ENCODE peak calls at places on chromosome 18, in seven cellular contexts. One of them, this sample, is unnamed.

GRCh38 chr18:59454909-59455727 is 96.1 kb upstream of the LMAN1 start:
- DNase-seq in GM12865: no peak
- DNase-seq in esophagus squamous epithelium: no peak
- DNase-seq in NB4: no peak
- DNase-seq in stomach: no peak
- DNase-seq in mucosa of descending colon: no peak
- DNase-seq in fibroblast of villous mesenchyme: peak
- DNase-seq in this sample: no peak

GRCh38 chr18:79934311-79935097 is 16.9 kb downstream of the SLC66A2 start:
- DNase-seq in esophagus squamous epithelium: no peak
- DNase-seq in GM12865: no peak
- DNase-seq in NB4: peak
- DNase-seq in stomach: no peak
- DNase-seq in fibroblast of villous mesenchyme: peak
- DNase-seq in mucosa of descending colon: peak
- DNase-seq in this sample: peak

GRCh38 chr18:22136395-22136794 is 33.0 kb upstream of the GATA6 start:
- DNase-seq in NB4: no peak
- DNase-seq in fibroblast of villous mesenchyme: peak
- DNase-seq in GM12865: no peak
- DNase-seq in stomach: no peak
- DNase-seq in mucosa of descending colon: no peak
- DNase-seq in esophagus squamous epithelium: no peak
- DNase-seq in this sample: peak

GRCh38 chr18:32424696-32425095 is 46.0 kb downstream of the GAREM1 start:
- DNase-seq in NB4: no peak
- DNase-seq in GM12865: no peak
- DNase-seq in esophagus squamous epithelium: no peak
- DNase-seq in mucosa of descending colon: no peak
- DNase-seq in stomach: no peak
- DNase-seq in fibroblast of villous mesenchyme: peak
- DNase-seq in this sample: peak

GRCh38 chr18:63365909-63366269 is 1.1 kb downstream of the KDSR start:
- DNase-seq in GM12865: peak
- DNase-seq in stomach: no peak
- DNase-seq in mucosa of descending colon: peak
- DNase-seq in fibroblast of villous mesenchyme: peak
- DNase-seq in NB4: peak
- DNase-seq in esophagus squamous epithelium: no peak
- DNase-seq in this sample: peak

GRCh38 chr18:25310045-25310444 is 41.9 kb downstream of the ZNF521 start:
- DNase-seq in GM12865: peak
- DNase-seq in esophagus squamous epithelium: no peak
- DNase-seq in mucosa of descending colon: no peak
- DNase-seq in stomach: no peak
- DNase-seq in fibroblast of villous mesenchyme: peak
- DNase-seq in NB4: peak
- DNase-seq in this sample: peak

GRCh38 chr18:34913837-34914755 is 127.1 kb upstream of the MAPRE2 start:
- DNase-seq in stomach: no peak
- DNase-seq in GM12865: no peak
- DNase-seq in NB4: peak
- DNase-seq in fibroblast of villous mesenchyme: peak
- DNase-seq in mucosa of descending colon: no peak
- DNase-seq in esophagus squamous epithelium: no peak
- DNase-seq in this sample: peak

GRCh38 chr18:73670536-73670935 is 477.1 kb downstream of the FBXO15 start:
- DNase-seq in stomach: no peak
- DNase-seq in mucosa of descending colon: no peak
- DNase-seq in esophagus squamous epithelium: no peak
- DNase-seq in NB4: no peak
- DNase-seq in fibroblast of villous mesenchyme: no peak
- DNase-seq in GM12865: peak
- DNase-seq in this sample: no peak

GRCh38 chr18:50405582-50406271 is 30.9 kb downstream of the SKA1 start:
- DNase-seq in fibroblast of villous mesenchyme: no peak
- DNase-seq in GM12865: no peak
- DNase-seq in mucosa of descending colon: no peak
- DNase-seq in stomach: no peak
- DNase-seq in NB4: no peak
- DNase-seq in esophagus squamous epithelium: no peak
- DNase-seq in this sample: no peak

GRCh38 chr18:44682181-44682870 is 1.6 kb downstream of the SETBP1 start:
- DNase-seq in stomach: no peak
- DNase-seq in GM12865: peak
- DNase-seq in mucosa of descending colon: peak
- DNase-seq in fibroblast of villous mesenchyme: no peak
- DNase-seq in esophagus squamous epithelium: no peak
- DNase-seq in NB4: no peak
- DNase-seq in this sample: no peak

GRCh38 chr18:39825485-39825884 is 2129.5 kb upstream of the PIK3C3 start:
- DNase-seq in stomach: no peak
- DNase-seq in esophagus squamous epithelium: no peak
- DNase-seq in NB4: no peak
- DNase-seq in GM12865: no peak
- DNase-seq in mucosa of descending colon: no peak
- DNase-seq in fibroblast of villous mesenchyme: no peak
- DNase-seq in this sample: peak

GRCh38 chr18:10863026-10863425 is 286.3 kb downstream of the PIEZO2 start:
- DNase-seq in stomach: no peak
- DNase-seq in esophagus squamous epithelium: no peak
- DNase-seq in fibroblast of villous mesenchyme: no peak
- DNase-seq in NB4: no peak
- DNase-seq in mucosa of descending colon: no peak
- DNase-seq in GM12865: no peak
- DNase-seq in this sample: peak

GRCh38 chr18:26335139-26335933 is 109.1 kb downstream of the TAF4B start:
- DNase-seq in fibroblast of villous mesenchyme: peak
- DNase-seq in stomach: no peak
- DNase-seq in GM12865: no peak
- DNase-seq in mucosa of descending colon: no peak
- DNase-seq in esophagus squamous epithelium: no peak
- DNase-seq in NB4: no peak
- DNase-seq in this sample: peak

GRCh38 chr18:45652703-45653490 is 37.6 kb downstream of the SLC14A2 start:
- DNase-seq in stomach: no peak
- DNase-seq in fibroblast of villous mesenchyme: no peak
- DNase-seq in esophagus squamous epithelium: no peak
- DNase-seq in mucosa of descending colon: no peak
- DNase-seq in NB4: no peak
- DNase-seq in GM12865: no peak
- DNase-seq in this sample: peak

GRCh38 chr18:31760695-31761094 is at the start of gene SLC25A52:
- DNase-seq in stomach: no peak
- DNase-seq in fibroblast of villous mesenchyme: no peak
- DNase-seq in mucosa of descending colon: no peak
- DNase-seq in esophagus squamous epithelium: no peak
- DNase-seq in GM12865: no peak
- DNase-seq in NB4: no peak
- DNase-seq in this sample: no peak

GRCh38 chr18:48490641-48491040 is 48.2 kb upstream of the CTIF start:
- DNase-seq in esophagus squamous epithelium: no peak
- DNase-seq in fibroblast of villous mesenchyme: peak
- DNase-seq in GM12865: no peak
- DNase-seq in stomach: no peak
- DNase-seq in NB4: no peak
- DNase-seq in mucosa of descending colon: no peak
- DNase-seq in this sample: no peak

GRCh38 chr18:49170925-49171509 is 220.3 kb upstream of the SMAD7 start:
- DNase-seq in NB4: peak
- DNase-seq in mucosa of descending colon: no peak
- DNase-seq in GM12865: no peak
- DNase-seq in esophagus squamous epithelium: no peak
- DNase-seq in fibroblast of villous mesenchyme: no peak
- DNase-seq in stomach: no peak
- DNase-seq in this sample: no peak

GRCh38 chr18:22084547-22084946 is 84.8 kb upstream of the GATA6 start:
- DNase-seq in mucosa of descending colon: peak
- DNase-seq in fibroblast of villous mesenchyme: no peak
- DNase-seq in GM12865: no peak
- DNase-seq in NB4: no peak
- DNase-seq in stomach: peak
- DNase-seq in esophagus squamous epithelium: no peak
- DNase-seq in this sample: no peak

GRCh38 chr18:70513502-70514171 is 224.8 kb downstream of the SOCS6 start:
- DNase-seq in GM12865: no peak
- DNase-seq in NB4: no peak
- DNase-seq in esophagus squamous epithelium: no peak
- DNase-seq in mucosa of descending colon: no peak
- DNase-seq in stomach: no peak
- DNase-seq in fibroblast of villous mesenchyme: no peak
- DNase-seq in this sample: no peak

GRCh38 chr18:64100136-64100922 is 48.6 kb downstream of the LINC00305 start:
- DNase-seq in stomach: no peak
- DNase-seq in GM12865: peak
- DNase-seq in NB4: no peak
- DNase-seq in mucosa of descending colon: no peak
- DNase-seq in esophagus squamous epithelium: no peak
- DNase-seq in fibroblast of villous mesenchyme: no peak
- DNase-seq in this sample: peak

GRCh38 chr18:67302043-67302442 is 214.5 kb downstream of the DSEL start:
- DNase-seq in esophagus squamous epithelium: no peak
- DNase-seq in GM12865: no peak
- DNase-seq in NB4: no peak
- DNase-seq in stomach: no peak
- DNase-seq in mucosa of descending colon: no peak
- DNase-seq in fibroblast of villous mesenchyme: peak
- DNase-seq in this sample: peak

GRCh38 chr18:24421831-24422230 is 4.6 kb upstream of the IMPACT start:
- DNase-seq in fibroblast of villous mesenchyme: no peak
- DNase-seq in mucosa of descending colon: no peak
- DNase-seq in stomach: no peak
- DNase-seq in esophagus squamous epithelium: no peak
- DNase-seq in GM12865: no peak
- DNase-seq in NB4: no peak
- DNase-seq in this sample: no peak

GRCh38 chr18:398866-399637 is 101.4 kb downstream of the COLEC12 start:
- DNase-seq in esophagus squamous epithelium: no peak
- DNase-seq in fibroblast of villous mesenchyme: no peak
- DNase-seq in stomach: no peak
- DNase-seq in GM12865: no peak
- DNase-seq in NB4: no peak
- DNase-seq in mucosa of descending colon: no peak
- DNase-seq in this sample: no peak

GRCh38 chr18:76252880-76253279 is 242.2 kb downstream of the ZNF516 start:
- DNase-seq in esophagus squamous epithelium: no peak
- DNase-seq in mucosa of descending colon: no peak
- DNase-seq in NB4: peak
- DNase-seq in stomach: no peak
- DNase-seq in GM12865: peak
- DNase-seq in fibroblast of villous mesenchyme: peak
- DNase-seq in this sample: peak

GRCh38 chr18:49899647-49900330 is 86.5 kb upstream of the ACAA2 start:
- DNase-seq in stomach: no peak
- DNase-seq in mucosa of descending colon: no peak
- DNase-seq in esophagus squamous epithelium: no peak
- DNase-seq in fibroblast of villous mesenchyme: no peak
- DNase-seq in NB4: no peak
- DNase-seq in GM12865: no peak
- DNase-seq in this sample: no peak

GRCh38 chr18:75752864-75753263 is 325.4 kb upstream of the SMIM21 start:
- DNase-seq in NB4: no peak
- DNase-seq in esophagus squamous epithelium: no peak
- DNase-seq in fibroblast of villous mesenchyme: no peak
- DNase-seq in mucosa of descending colon: no peak
- DNase-seq in stomach: no peak
- DNase-seq in GM12865: no peak
- DNase-seq in this sample: no peak

GRCh38 chr18:29874519-29875098 is 1167.9 kb downstream of the DSC3 start:
- DNase-seq in esophagus squamous epithelium: no peak
- DNase-seq in fibroblast of villous mesenchyme: peak
- DNase-seq in mucosa of descending colon: no peak
- DNase-seq in GM12865: peak
- DNase-seq in NB4: peak
- DNase-seq in stomach: no peak
- DNase-seq in this sample: peak

GRCh38 chr18:29883114-29883513 is 1159.4 kb downstream of the DSC3 start:
- DNase-seq in esophagus squamous epithelium: no peak
- DNase-seq in mucosa of descending colon: no peak
- DNase-seq in fibroblast of villous mesenchyme: no peak
- DNase-seq in stomach: no peak
- DNase-seq in NB4: no peak
- DNase-seq in GM12865: no peak
- DNase-seq in this sample: no peak

GRCh38 chr18:29882620-29883019 is 1159.9 kb downstream of the DSC3 start:
- DNase-seq in GM12865: no peak
- DNase-seq in mucosa of descending colon: no peak
- DNase-seq in NB4: no peak
- DNase-seq in fibroblast of villous mesenchyme: no peak
- DNase-seq in esophagus squamous epithelium: no peak
- DNase-seq in stomach: no peak
- DNase-seq in this sample: no peak

GRCh38 chr18:29879763-29880162 is 1162.8 kb downstream of the DSC3 start:
- DNase-seq in GM12865: no peak
- DNase-seq in fibroblast of villous mesenchyme: no peak
- DNase-seq in esophagus squamous epithelium: no peak
- DNase-seq in mucosa of descending colon: no peak
- DNase-seq in stomach: no peak
- DNase-seq in NB4: peak
- DNase-seq in this sample: no peak
- TF ChIP-seq CTCF in GM12865: no peak
- TF ChIP-seq CTCF in fibroblast of villous mesenchyme: no peak
- TF ChIP-seq CTCF in esophagus squamous epithelium: no peak
- TF ChIP-seq CTCF in mucosa of descending colon: no peak
- TF ChIP-seq CTCF in stomach: no peak
- TF ChIP-seq CTCF in NB4: no peak
- TF ChIP-seq CTCF in this sample: no peak

GRCh38 chr18:2954869-2955645 is 57.9 kb downstream of the LPIN2 start:
- DNase-seq in GM12865: no peak
- DNase-seq in NB4: no peak
- DNase-seq in mucosa of descending colon: no peak
- DNase-seq in fibroblast of villous mesenchyme: no peak
- DNase-seq in stomach: no peak
- DNase-seq in esophagus squamous epithelium: no peak
- DNase-seq in this sample: no peak
- H3K4me3 ChIP-seq in GM12865: no peak
- H3K4me3 ChIP-seq in NB4: no peak
- H3K4me3 ChIP-seq in mucosa of descending colon: no peak
- H3K4me3 ChIP-seq in fibroblast of villous mesenchyme: no peak
- H3K4me3 ChIP-seq in stomach: no peak
- H3K4me3 ChIP-seq in esophagus squamous epithelium: no peak
- H3K4me3 ChIP-seq in this sample: no peak

GRCh38 chr18:57447154-57447621 is 12.0 kb downstream of the ONECUT2 start:
- DNase-seq in mucosa of descending colon: no peak
- DNase-seq in fibroblast of villous mesenchyme: peak
- DNase-seq in stomach: no peak
- DNase-seq in NB4: peak
- DNase-seq in GM12865: no peak
- DNase-seq in esophagus squamous epithelium: no peak
- DNase-seq in this sample: peak
- TF ChIP-seq CTCF in mucosa of descending colon: no peak
- TF ChIP-seq CTCF in fibroblast of villous mesenchyme: no peak
- TF ChIP-seq CTCF in stomach: no peak
- TF ChIP-seq CTCF in NB4: no peak
- TF ChIP-seq CTCF in GM12865: no peak
- TF ChIP-seq CTCF in esophagus squamous epithelium: no peak
- TF ChIP-seq CTCF in this sample: no peak

DNA sequence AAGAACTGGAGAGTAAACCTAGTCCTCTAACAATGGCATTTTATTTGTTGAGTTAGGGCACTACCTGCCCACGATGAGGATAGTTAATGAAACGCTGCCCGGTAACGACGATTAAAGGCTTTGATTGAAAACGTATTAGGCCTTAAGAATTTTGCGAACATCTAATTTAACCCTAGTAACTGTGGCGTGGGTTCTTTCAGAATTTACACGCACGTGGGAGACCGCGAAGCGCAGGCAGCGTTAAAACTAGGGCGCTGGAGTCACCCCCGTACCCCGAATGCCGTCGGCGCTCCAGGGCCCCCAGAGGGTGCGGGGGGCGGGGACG is 736 bp upstream of the SMCHD1 start:
- DNase-seq in stomach: no peak
- DNase-seq in GM12865: no peak
- DNase-seq in mucosa of descending colon: no peak
- DNase-seq in esophagus squamous epithelium: no peak
- DNase-seq in NB4: no peak
- DNase-seq in fibroblast of villous mesenchyme: no peak
- DNase-seq in this sample: no peak
- H3K4me3 ChIP-seq in stomach: peak
- H3K4me3 ChIP-seq in GM12865: peak
- H3K4me3 ChIP-seq in mucosa of descending colon: peak
- H3K4me3 ChIP-seq in esophagus squamous epithelium: peak
- H3K4me3 ChIP-seq in NB4: peak
- H3K4me3 ChIP-seq in fibroblast of villous mesenchyme: peak
- H3K4me3 ChIP-seq in this sample: peak